ENCODE peak calls at places on chromosomes 1 and 21, in ten cellular contexts. Z is AG20443; W is EH; M is foreskin fibroblast; S is CD8-positive, alpha-beta memory T cell; T is A549; U is stimulated activated CD8-positive, alpha-beta memory T cell treated with anti-CD3 and anti-CD28 coated beads, Interleukin-15, amount 100 ng/mL, for 1 hour; V is activated CD8-positive, alpha-beta memory T cell treated with anti-CD3 and anti-CD28 coated beads for 1 hour; P is small intestine; K is T-helper 9 cell. A is an unnamed sample.
A peak's percentile ranks its signal among the peaks of the same experiment; 100 is the strongest.

GRCh38 chr21:46079357-46080170 is 18.3 kb upstream of the COL6A2 start:
- DNase-seq in Z (peak; percentile 93), U (no peak), S (no peak), M (peak; percentile 98), W (peak; percentile 98), T (no peak), K (no peak), P (no peak), V (no peak), A (peak; percentile 93)

GRCh38 chr1:76425843-76426145 is 351.2 kb downstream of the ST6GALNAC3 start:
- DNase-seq in P (no peak), V (no peak), K (no peak), M (peak; percentile 84), Z (no peak), T (no peak), S (no peak), U (no peak), W (peak; percentile 11), A (no peak)

GRCh38 chr1:151157067-151157531 is 650 bp downstream of the TNFAIP8L2 start:
- DNase-seq in U (peak; percentile 20), K (peak; percentile 40), M (no peak), T (no peak), V (peak; percentile 33), Z (no peak), P (peak; percentile 37), S (peak; percentile 71), W (no peak), A (no peak)

GRCh38 chr21:42012763-42013329 is 2.7 kb upstream of the ZBTB21 start:
- DNase-seq in U (no peak), T (no peak), V (no peak), P (no peak), M (no peak), S (no peak), Z (no peak), K (no peak), W (no peak), A (no peak)

GRCh38 chr1:94783342-94784264 is 36.6 kb upstream of the SLC44A3 start:
- DNase-seq in U (no peak), P (peak; percentile 42), M (peak; percentile 90), T (no peak), K (no peak), V (no peak), Z (peak; percentile 92), S (no peak), W (peak; percentile 96), A (peak; percentile 75)

GRCh38 chr21:43345046-43345745 is 81.7 kb downstream of the SIK1 start:
- DNase-seq in T (no peak), V (no peak), K (no peak), U (no peak), W (no peak), P (no peak), M (no peak), Z (no peak), S (no peak), A (no peak)

GRCh38 chr1:6373961-6374720 is 19.4 kb downstream of the ACOT7 start:
- DNase-seq in U (no peak), W (no peak), V (no peak), T (no peak), K (no peak), Z (no peak), M (no peak), P (peak; percentile 80), S (no peak), A (no peak)

GRCh38 chr1:91450260-91450659 is 45.6 kb upstream of the HFM1 start:
- DNase-seq in U (no peak), T (no peak), S (no peak), Z (no peak), V (no peak), W (peak; percentile 71), K (no peak), M (peak; percentile 37), P (no peak), A (no peak)

GRCh38 chr1:182113879-182114626 is 52.5 kb upstream of the ZNF648 start:
- DNase-seq in M (no peak), W (no peak), K (no peak), V (no peak), P (no peak), Z (no peak), S (no peak), T (no peak), U (no peak), A (no peak)

GRCh38 chr1:227941509-227942020 is 6.2 kb downstream of the WNT9A start:
- DNase-seq in P (no peak), K (no peak), W (no peak), V (no peak), Z (no peak), S (no peak), M (no peak), T (no peak), U (no peak), A (no peak)

GRCh38 chr21:25626752-25627151 is 12.3 kb upstream of the JAM2 start:
- DNase-seq in M (peak; percentile 11), S (no peak), Z (no peak), T (no peak), U (no peak), K (no peak), V (no peak), P (peak; percentile 6), W (no peak), A (no peak)

GRCh38 chr1:172638885-172639831 is 19.7 kb upstream of the FASLG start:
- DNase-seq in U (peak; percentile 46), S (peak; percentile 72), K (peak; percentile 35), T (peak; percentile 51), V (peak; percentile 51), Z (peak; percentile 74), W (peak; percentile 89), P (peak; percentile 53), M (peak; percentile 92), A (peak; percentile 55)

GRCh38 chr1:178966312-178966711 is 59.4 kb upstream of the FAM20B start:
- DNase-seq in S (no peak), P (no peak), T (no peak), W (no peak), Z (peak; percentile 3), V (no peak), K (no peak), M (no peak), U (no peak), A (no peak)

GRCh38 chr1:2136836-2137235 is 57.7 kb downstream of the FAAP20 start:
- DNase-seq in S (no peak), V (no peak), Z (no peak), T (no peak), W (no peak), P (peak; percentile 45), U (no peak), K (no peak), M (no peak), A (no peak)

GRCh38 chr1:101167891-101168290 is 68.9 kb upstream of the S1PR1 start:
- DNase-seq in V (no peak), T (no peak), S (no peak), W (no peak), Z (no peak), K (no peak), P (no peak), M (no peak), U (no peak), A (no peak)

GRCh38 chr1:76867342-76868130 is at the start of gene ST6GALNAC5:
- DNase-seq in W (peak; percentile 57), V (no peak), S (no peak), U (no peak), P (no peak), Z (peak; percentile 69), K (no peak), M (peak; percentile 53), T (peak; percentile 30), A (peak; percentile 46)

GRCh38 chr1:62621907-62622306 is 24.6 kb downstream of the ANGPTL3 start:
- DNase-seq in T (peak; percentile 34), K (no peak), M (peak; percentile 95), V (no peak), W (peak; percentile 97), U (no peak), P (peak; percentile 2), S (no peak), Z (peak; percentile 77), A (peak; percentile 60)

GRCh38 chr1:155071701-155072100 is 6.9 kb upstream of the EFNA3 start:
- DNase-seq in M (no peak), T (no peak), V (no peak), P (no peak), U (no peak), W (no peak), K (no peak), Z (no peak), S (no peak), A (no peak)

GRCh38 chr1:9689971-9690381 is 38.4 kb downstream of the PIK3CD start:
- DNase-seq in V (no peak), Z (peak; percentile 43), S (no peak), U (no peak), P (peak; percentile 22), W (peak; percentile 55), M (peak; percentile 56), T (no peak), K (no peak), A (peak; percentile 52)

GRCh38 chr1:165508291-165508690 is 35.5 kb upstream of the LRRC52 start:
- DNase-seq in M (no peak), S (no peak), V (no peak), P (no peak), W (no peak), K (no peak), U (no peak), T (no peak), Z (no peak), A (no peak)

GRCh38 chr1:184033711-184034167 is 3.8 kb downstream of the COLGALT2 start:
- DNase-seq in S (no peak), M (peak; percentile 74), V (no peak), W (peak; percentile 64), T (no peak), P (no peak), Z (peak; percentile 51), U (no peak), K (no peak), A (peak; percentile 68)

A was measured in AG08396.